ENCODE peak calls at places on chromosomes 16 and 17, in seven cellular contexts. H, C, F, D, G, B and I are unnamed samples.

GRCh38 chr17:45640141-45640850 is 143.8 kb upstream of the CRHR1 start:
- DNase-seq in C (peak), H (peak), D (peak), F (peak), G (peak), B (peak), I (peak)

GRCh38 chr16:28166394-28167208 is 45.2 kb downstream of the XPO6 start:
- DNase-seq in D (no peak), H (no peak), B (no peak), C (no peak), F (no peak), G (no peak), I (no peak)

GRCh38 chr17:77295410-77295809 is 154.6 kb downstream of the SEC14L1 start:
- DNase-seq in B (no peak), G (no peak), H (no peak), D (no peak), C (no peak), F (no peak), I (no peak)

GRCh38 chr16:49051626-49052025 is 230.0 kb downstream of the CBLN1 start:
- DNase-seq in G (no peak), C (no peak), H (no peak), F (no peak), D (no peak), B (no peak), I (no peak)

GRCh38 chr17:13005530-13005929 is 12.3 kb downstream of the ELAC2 start:
- DNase-seq in D (no peak), C (no peak), H (no peak), F (no peak), G (no peak), B (no peak), I (no peak)

GRCh38 chr17:42247734-42248133 is 28.5 kb downstream of the STAT5B start:
- DNase-seq in D (no peak), B (no peak), G (no peak), C (no peak), F (peak), H (peak), I (no peak)

GRCh38 chr16:30533748-30534367 is 800 bp downstream of the ZNF747 start:
- DNase-seq in C (no peak), D (peak), F (no peak), G (no peak), B (no peak), H (no peak), I (no peak)

GRCh38 chr16:57734308-57734924 is 1.2 kb upstream of the KATNB1 start:
- DNase-seq in H (no peak), F (no peak), B (no peak), C (no peak), D (no peak), G (no peak), I (no peak)

GRCh38 chr17:65914784-65915342 is 277.1 kb downstream of the CEP112 start:
- DNase-seq in G (no peak), C (no peak), D (no peak), F (no peak), H (peak), B (no peak), I (no peak)
- TF ChIP-seq CTCF in G (no peak), C (no peak), D (no peak), F (no peak), H (no peak), B (no peak), I (no peak)

GRCh38 chr17:44110823-44111633 is 12.4 kb downstream of the HDAC5 start:
- DNase-seq in G (peak), B (peak), C (peak), H (peak), D (peak), F (peak), I (peak)
- TF ChIP-seq CTCF in G (no peak), B (no peak), C (no peak), H (no peak), D (no peak), F (no peak), I (no peak)

GRCh38 chr17:57448288-57449283 is 192.3 kb downstream of the MSI2 start:
- DNase-seq in C (no peak), D (no peak), B (no peak), G (no peak), F (no peak), H (no peak), I (no peak)

GRCh38 chr17:57454729-57455062 is 198.4 kb downstream of the MSI2 start:
- DNase-seq in F (no peak), H (no peak), D (no peak), C (no peak), G (no peak), B (no peak), I (no peak)

GRCh38 chr17:57447357-57448019 is 191.2 kb downstream of the MSI2 start:
- DNase-seq in D (no peak), G (no peak), H (no peak), C (no peak), F (no peak), B (no peak), I (no peak)

GRCh38 chr17:57453841-57454240 is 197.5 kb downstream of the MSI2 start:
- DNase-seq in B (no peak), C (no peak), G (no peak), D (no peak), H (no peak), F (no peak), I (no peak)

GRCh38 chr17:57451126-57451690 is 194.9 kb downstream of the MSI2 start:
- DNase-seq in H (no peak), B (no peak), F (no peak), C (no peak), G (no peak), D (no peak), I (no peak)
- TF ChIP-seq CTCF in H (no peak), B (no peak), F (no peak), C (no peak), G (no peak), D (no peak), I (no peak)

GRCh38 chr16:74447578-74447977 is 26.3 kb upstream of the CLEC18B start:
- DNase-seq in D (no peak), C (no peak), F (no peak), H (no peak), B (no peak), G (no peak), I (no peak)
- TF ChIP-seq CTCF in D (no peak), C (no peak), F (no peak), H (no peak), B (no peak), G (no peak), I (no peak)

DNA sequence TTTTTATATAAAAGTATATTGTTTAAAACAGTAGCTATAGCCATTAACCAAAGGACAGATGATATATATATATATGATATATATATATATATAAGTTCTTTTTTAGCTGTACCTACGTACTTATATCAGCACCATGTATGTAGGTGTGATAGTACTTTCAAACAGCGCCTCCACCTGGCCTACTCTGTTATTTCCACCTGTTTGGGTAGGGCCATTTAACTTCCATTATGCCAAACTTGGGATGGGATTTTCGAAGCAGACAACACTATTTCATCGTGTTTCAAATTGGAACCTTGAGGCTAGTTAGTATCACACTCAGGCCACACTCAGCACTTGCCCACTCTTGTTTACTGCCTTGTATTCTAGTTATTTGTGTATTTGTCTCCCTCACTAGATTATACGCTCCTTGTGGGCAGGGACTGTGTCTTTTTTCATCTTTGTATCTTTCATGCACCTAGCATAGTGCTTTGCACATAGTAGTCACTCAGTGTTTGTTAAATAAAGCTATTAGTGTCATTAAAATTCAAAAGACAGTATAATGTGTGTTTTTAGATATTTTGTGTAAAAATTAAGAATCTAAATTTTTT is 11.8 kb upstream of the CLTC start:
- DNase-seq in C (peak), G (peak), F (no peak), H (no peak), B (no peak), D (peak), I (no peak)
- TF ChIP-seq CTCF in C (peak), G (peak), F (peak), H (peak), B (peak), D (peak), I (no peak)